ENCODE peak calls at places on chromosomes 4 and X, in six cellular contexts. One of them, this sample, is unnamed.

GRCh38 chr4:105092356-105092755 is 54.3 kb upstream of the TET2 start:
- DNase-seq in NCI-H510A: peak
- DNase-seq in NCI-H2107: no peak
- DNase-seq in tibial artery: no peak
- DNase-seq in EH: peak
- DNase-seq in neural progenitor cell: no peak
- DNase-seq in this sample: no peak

GRCh38 chr4:3158841-3159240 is 84.4 kb downstream of the HTT start:
- DNase-seq in NCI-H510A: no peak
- DNase-seq in NCI-H2107: no peak
- DNase-seq in neural progenitor cell: no peak
- DNase-seq in EH: no peak
- DNase-seq in tibial artery: no peak
- DNase-seq in this sample: no peak

GRCh38 chrX:44705817-44706551 is 137.8 kb upstream of the DUSP21 start:
- DNase-seq in tibial artery: no peak
- DNase-seq in EH: peak
- DNase-seq in neural progenitor cell: no peak
- DNase-seq in NCI-H510A: no peak
- DNase-seq in NCI-H2107: no peak
- DNase-seq in this sample: no peak

GRCh38 chrX:146127617-146128016 is 310.0 kb downstream of the SLITRK2 start:
- DNase-seq in NCI-H2107: no peak
- DNase-seq in EH: no peak
- DNase-seq in neural progenitor cell: no peak
- DNase-seq in tibial artery: no peak
- DNase-seq in NCI-H510A: no peak
- DNase-seq in this sample: no peak

GRCh38 chr4:133156096-133156495 is 7.0 kb downstream of the PCDH10 start:
- DNase-seq in EH: peak
- DNase-seq in tibial artery: no peak
- DNase-seq in NCI-H2107: no peak
- DNase-seq in neural progenitor cell: peak
- DNase-seq in NCI-H510A: no peak
- DNase-seq in this sample: no peak

GRCh38 chrX:115268421-115268820 is 21.1 kb upstream of the LUZP4 start:
- DNase-seq in NCI-H510A: no peak
- DNase-seq in EH: peak
- DNase-seq in neural progenitor cell: peak
- DNase-seq in tibial artery: no peak
- DNase-seq in NCI-H2107: no peak
- DNase-seq in this sample: no peak

GRCh38 chr4:87465739-87466366 is 43.5 kb downstream of the NUDT9 start:
- DNase-seq in EH: peak
- DNase-seq in NCI-H510A: no peak
- DNase-seq in neural progenitor cell: peak
- DNase-seq in NCI-H2107: no peak
- DNase-seq in tibial artery: no peak
- DNase-seq in this sample: no peak

GRCh38 chrX:120769576-120770341 is 105.9 kb downstream of the CT47B1 start:
- DNase-seq in neural progenitor cell: peak
- DNase-seq in NCI-H2107: no peak
- DNase-seq in tibial artery: no peak
- DNase-seq in EH: peak
- DNase-seq in NCI-H510A: peak
- DNase-seq in this sample: no peak

GRCh38 chr4:1723131-1723801 is 1.9 kb downstream of the TACC3 start:
- DNase-seq in tibial artery: peak
- DNase-seq in EH: no peak
- DNase-seq in NCI-H510A: no peak
- DNase-seq in NCI-H2107: no peak
- DNase-seq in neural progenitor cell: no peak
- DNase-seq in this sample: no peak

GRCh38 chr4:174834477-174834876 is 5.4 kb upstream of the GLRA3 start:
- DNase-seq in NCI-H2107: no peak
- DNase-seq in tibial artery: no peak
- DNase-seq in EH: no peak
- DNase-seq in neural progenitor cell: no peak
- DNase-seq in NCI-H510A: no peak
- DNase-seq in this sample: no peak

GRCh38 chr4:28176942-28177341 is 1316.3 kb downstream of the STIM2 start:
- DNase-seq in EH: no peak
- DNase-seq in NCI-H510A: no peak
- DNase-seq in NCI-H2107: no peak
- DNase-seq in neural progenitor cell: no peak
- DNase-seq in tibial artery: no peak
- DNase-seq in this sample: no peak

GRCh38 chr4:151530230-151530629 is 121.3 kb downstream of the FHIP1A start:
- DNase-seq in NCI-H510A: no peak
- DNase-seq in NCI-H2107: no peak
- DNase-seq in tibial artery: no peak
- DNase-seq in EH: peak
- DNase-seq in neural progenitor cell: no peak
- DNase-seq in this sample: no peak

GRCh38 chrX:135596495-135596894 is 76.0 kb downstream of the INTS6L start:
- DNase-seq in NCI-H510A: peak
- DNase-seq in tibial artery: no peak
- DNase-seq in NCI-H2107: no peak
- DNase-seq in EH: peak
- DNase-seq in neural progenitor cell: peak
- DNase-seq in this sample: peak

GRCh38 chr4:38802561-38803355 is 1.8 kb downstream of the TLR1 start:
- DNase-seq in EH: no peak
- DNase-seq in NCI-H510A: no peak
- DNase-seq in NCI-H2107: no peak
- DNase-seq in neural progenitor cell: no peak
- DNase-seq in tibial artery: no peak
- DNase-seq in this sample: no peak

GRCh38 chr4:73726000-73726399 is 14.4 kb upstream of the CXCL8 start:
- DNase-seq in neural progenitor cell: no peak
- DNase-seq in EH: peak
- DNase-seq in NCI-H2107: no peak
- DNase-seq in NCI-H510A: no peak
- DNase-seq in tibial artery: no peak
- DNase-seq in this sample: no peak

GRCh38 chr4:160887668-160888067 is 1276.1 kb downstream of the FSTL5 start:
- DNase-seq in NCI-H510A: no peak
- DNase-seq in NCI-H2107: no peak
- DNase-seq in EH: no peak
- DNase-seq in tibial artery: no peak
- DNase-seq in neural progenitor cell: no peak
- DNase-seq in this sample: no peak

GRCh38 chr4:73729534-73730165 is 10.7 kb upstream of the CXCL8 start:
- DNase-seq in neural progenitor cell: peak
- DNase-seq in EH: peak
- DNase-seq in tibial artery: peak
- DNase-seq in NCI-H2107: no peak
- DNase-seq in NCI-H510A: peak
- DNase-seq in this sample: no peak

GRCh38 chrX:153913701-153914100 is 9.2 kb downstream of the AVPR2 start:
- DNase-seq in neural progenitor cell: no peak
- DNase-seq in tibial artery: no peak
- DNase-seq in EH: no peak
- DNase-seq in NCI-H510A: no peak
- DNase-seq in NCI-H2107: no peak
- DNase-seq in this sample: no peak

GRCh38 chr4:123096038-123096437 is 173.6 kb upstream of the NUDT6 start:
- DNase-seq in NCI-H510A: no peak
- DNase-seq in NCI-H2107: no peak
- DNase-seq in neural progenitor cell: peak
- DNase-seq in tibial artery: no peak
- DNase-seq in EH: peak
- DNase-seq in this sample: no peak

GRCh38 chr4:170247585-170247984 is 157.8 kb upstream of the AADAT start:
- DNase-seq in NCI-H510A: no peak
- DNase-seq in EH: no peak
- DNase-seq in tibial artery: no peak
- DNase-seq in neural progenitor cell: no peak
- DNase-seq in NCI-H2107: no peak
- DNase-seq in this sample: no peak

GRCh38 chr4:140052050-140052449 is 101.9 kb downstream of the MAML3 start:
- DNase-seq in NCI-H510A: no peak
- DNase-seq in neural progenitor cell: peak
- DNase-seq in tibial artery: peak
- DNase-seq in EH: peak
- DNase-seq in NCI-H2107: no peak
- DNase-seq in this sample: peak

GRCh38 chr4:152968806-152969394 is 32.8 kb downstream of the FHDC1 start:
- DNase-seq in NCI-H2107: no peak
- DNase-seq in EH: peak
- DNase-seq in tibial artery: no peak
- DNase-seq in NCI-H510A: no peak
- DNase-seq in neural progenitor cell: no peak
- DNase-seq in this sample: no peak

GRCh38 chr4:122602277-122603142 is 18.4 kb downstream of the IL21 start:
- DNase-seq in NCI-H510A: no peak
- DNase-seq in EH: peak
- DNase-seq in NCI-H2107: no peak
- DNase-seq in neural progenitor cell: peak
- DNase-seq in tibial artery: no peak
- DNase-seq in this sample: no peak

GRCh38 chrX:79623098-79623762 is 256.1 kb upstream of the ITM2A start:
- DNase-seq in tibial artery: no peak
- DNase-seq in neural progenitor cell: no peak
- DNase-seq in EH: no peak
- DNase-seq in NCI-H2107: no peak
- DNase-seq in NCI-H510A: no peak
- DNase-seq in this sample: no peak

GRCh38 chrX:47169726-47170515 is 23.7 kb upstream of the UBA1 start:
- DNase-seq in NCI-H510A: no peak
- DNase-seq in EH: peak
- DNase-seq in tibial artery: no peak
- DNase-seq in NCI-H2107: no peak
- DNase-seq in neural progenitor cell: no peak
- DNase-seq in this sample: no peak

GRCh38 chrX:42087960-42088359 is 164.6 kb upstream of the CASK start:
- DNase-seq in NCI-H2107: no peak
- DNase-seq in NCI-H510A: no peak
- DNase-seq in EH: no peak
- DNase-seq in tibial artery: no peak
- DNase-seq in neural progenitor cell: peak
- DNase-seq in this sample: no peak

GRCh38 chrX:122626871-122627270 is 557.2 kb upstream of the GRIA3 start:
- DNase-seq in NCI-H510A: no peak
- DNase-seq in neural progenitor cell: no peak
- DNase-seq in tibial artery: no peak
- DNase-seq in NCI-H2107: no peak
- DNase-seq in EH: peak
- DNase-seq in this sample: no peak

GRCh38 chr4:118803253-118803652 is 32.7 kb downstream of the SEC24D start:
- DNase-seq in NCI-H510A: no peak
- DNase-seq in NCI-H2107: no peak
- DNase-seq in tibial artery: no peak
- DNase-seq in neural progenitor cell: no peak
- DNase-seq in EH: no peak
- DNase-seq in this sample: no peak

GRCh38 chr4:183355405-183355804 is 33.2 kb upstream of the CLDN24 start:
- DNase-seq in neural progenitor cell: no peak
- DNase-seq in NCI-H2107: no peak
- DNase-seq in EH: peak
- DNase-seq in tibial artery: no peak
- DNase-seq in NCI-H510A: no peak
- DNase-seq in this sample: no peak

This sample was measured in activated CD4-positive, alpha-beta T cell treated with anti-CD3 and anti-CD28 coated beads, Interleukin-2, amount 50 U/mL, for 4 hours.